ENCODE peak calls at places on chromosomes 12 and 14, in seven cellular contexts. One of them, this sample, is unnamed.

GRCh38 chr14:52706286-52706685 is 714 bp upstream of the PSMC6 start:
- DNase-seq in GM23248: no peak
- DNase-seq in posterior cingulate gyrus: no peak
- DNase-seq in RWPE1: no peak
- DNase-seq in stimulated activated CD8-positive, alpha-beta memory T cell treated with anti-CD3 and anti-CD28 coated beads, Interleukin-15, amount 100 ng/mL, for 24 hours: no peak
- DNase-seq in CD8-positive, alpha-beta memory T cell: peak
- DNase-seq in mucosa of gallbladder: no peak
- DNase-seq in this sample: no peak

GRCh38 chr12:65696227-65696626 is 128.1 kb upstream of the HMGA2 start:
- DNase-seq in GM23248: peak
- DNase-seq in posterior cingulate gyrus: no peak
- DNase-seq in RWPE1: no peak
- DNase-seq in stimulated activated CD8-positive, alpha-beta memory T cell treated with anti-CD3 and anti-CD28 coated beads, Interleukin-15, amount 100 ng/mL, for 24 hours: no peak
- DNase-seq in CD8-positive, alpha-beta memory T cell: no peak
- DNase-seq in mucosa of gallbladder: no peak
- DNase-seq in this sample: no peak

GRCh38 chr12:114682920-114683708 is 861 bp downstream of the TBX3 start:
- DNase-seq in GM23248: peak
- DNase-seq in posterior cingulate gyrus: no peak
- DNase-seq in RWPE1: peak
- DNase-seq in stimulated activated CD8-positive, alpha-beta memory T cell treated with anti-CD3 and anti-CD28 coated beads, Interleukin-15, amount 100 ng/mL, for 24 hours: no peak
- DNase-seq in CD8-positive, alpha-beta memory T cell: no peak
- DNase-seq in mucosa of gallbladder: peak
- DNase-seq in this sample: no peak

GRCh38 chr12:89826468-89826867 is 117.8 kb upstream of the ATP2B1 start:
- DNase-seq in GM23248: no peak
- DNase-seq in posterior cingulate gyrus: no peak
- DNase-seq in RWPE1: no peak
- DNase-seq in stimulated activated CD8-positive, alpha-beta memory T cell treated with anti-CD3 and anti-CD28 coated beads, Interleukin-15, amount 100 ng/mL, for 24 hours: no peak
- DNase-seq in CD8-positive, alpha-beta memory T cell: no peak
- DNase-seq in mucosa of gallbladder: no peak
- DNase-seq in this sample: no peak

GRCh38 chr12:120116443-120116791 is at the start of gene RAB35:
- DNase-seq in GM23248: no peak
- DNase-seq in posterior cingulate gyrus: no peak
- DNase-seq in RWPE1: no peak
- DNase-seq in stimulated activated CD8-positive, alpha-beta memory T cell treated with anti-CD3 and anti-CD28 coated beads, Interleukin-15, amount 100 ng/mL, for 24 hours: no peak
- DNase-seq in CD8-positive, alpha-beta memory T cell: no peak
- DNase-seq in mucosa of gallbladder: no peak
- DNase-seq in this sample: no peak

GRCh38 chr12:9813821-9814798 is 13.2 kb upstream of the KLRF1 start:
- DNase-seq in GM23248: peak
- DNase-seq in posterior cingulate gyrus: peak
- DNase-seq in RWPE1: peak
- DNase-seq in stimulated activated CD8-positive, alpha-beta memory T cell treated with anti-CD3 and anti-CD28 coated beads, Interleukin-15, amount 100 ng/mL, for 24 hours: peak
- DNase-seq in CD8-positive, alpha-beta memory T cell: peak
- DNase-seq in mucosa of gallbladder: peak
- DNase-seq in this sample: peak

GRCh38 chr12:26028953-26029740 is 70.7 kb downstream of the RASSF8 start:
- DNase-seq in GM23248: peak
- DNase-seq in posterior cingulate gyrus: no peak
- DNase-seq in RWPE1: peak
- DNase-seq in stimulated activated CD8-positive, alpha-beta memory T cell treated with anti-CD3 and anti-CD28 coated beads, Interleukin-15, amount 100 ng/mL, for 24 hours: no peak
- DNase-seq in CD8-positive, alpha-beta memory T cell: no peak
- DNase-seq in mucosa of gallbladder: peak
- DNase-seq in this sample: no peak

GRCh38 chr14:105047283-105048016 is 17.8 kb downstream of the GPR132 start:
- DNase-seq in GM23248: no peak
- DNase-seq in posterior cingulate gyrus: no peak
- DNase-seq in RWPE1: no peak
- DNase-seq in stimulated activated CD8-positive, alpha-beta memory T cell treated with anti-CD3 and anti-CD28 coated beads, Interleukin-15, amount 100 ng/mL, for 24 hours: no peak
- DNase-seq in CD8-positive, alpha-beta memory T cell: no peak
- DNase-seq in mucosa of gallbladder: no peak
- DNase-seq in this sample: no peak